ENCODE peak calls at places on chromosomes 13 and 19, in four cellular contexts. One of them, this sample, is unnamed.

GRCh38 chr19:29271341-29271740 is 58.4 kb upstream of the UQCRFS1 start:
- DNase-seq in heart right ventricle: no peak
- DNase-seq in breast epithelium: no peak
- DNase-seq in ascending aorta: no peak
- DNase-seq in this sample: no peak

GRCh38 chr19:57280913-57281425 is 684 bp downstream of the ZNF460 start:
- DNase-seq in heart right ventricle: no peak
- DNase-seq in breast epithelium: no peak
- DNase-seq in ascending aorta: no peak
- DNase-seq in this sample: no peak

GRCh38 chr13:51825165-51825592 is 19.8 kb downstream of the TMEM272 start:
- DNase-seq in heart right ventricle: no peak
- DNase-seq in breast epithelium: no peak
- DNase-seq in ascending aorta: no peak
- DNase-seq in this sample: no peak

GRCh38 chr19:51107406-51108065 is 673 bp downstream of the CTU1 start:
- DNase-seq in heart right ventricle: no peak
- DNase-seq in breast epithelium: no peak
- DNase-seq in ascending aorta: no peak
- DNase-seq in this sample: no peak

GRCh38 chr13:23950736-23951510 is 53.6 kb upstream of the C1QTNF9B start:
- DNase-seq in heart right ventricle: no peak
- DNase-seq in breast epithelium: no peak
- DNase-seq in ascending aorta: no peak
- DNase-seq in this sample: no peak

GRCh38 chr19:5358173-5358800 is 17.7 kb upstream of the PTPRS start:
- DNase-seq in heart right ventricle: no peak
- DNase-seq in breast epithelium: no peak
- DNase-seq in ascending aorta: no peak
- DNase-seq in this sample: no peak

GRCh38 chr13:32471187-32471922 is 43.4 kb upstream of the N4BP2L1 start:
- DNase-seq in heart right ventricle: peak; percentile 64
- DNase-seq in breast epithelium: no peak
- DNase-seq in ascending aorta: no peak
- DNase-seq in this sample: no peak

GRCh38 chr13:97600438-97601080 is 166.6 kb downstream of the RAP2A start:
- DNase-seq in heart right ventricle: no peak
- DNase-seq in breast epithelium: no peak
- DNase-seq in ascending aorta: no peak
- DNase-seq in this sample: no peak

GRCh38 chr19:48413879-48414623 is 20.6 kb downstream of the GRIN2D start:
- DNase-seq in heart right ventricle: no peak
- DNase-seq in breast epithelium: no peak
- DNase-seq in ascending aorta: no peak
- DNase-seq in this sample: peak; percentile 63

GRCh38 chr13:99731747-99732146 is 230.5 kb downstream of the TM9SF2 start:
- DNase-seq in heart right ventricle: no peak
- DNase-seq in breast epithelium: no peak
- DNase-seq in ascending aorta: no peak
- DNase-seq in this sample: no peak

GRCh38 chr19:11416346-11417052 is 2.6 kb downstream of the RGL3 start:
- DNase-seq in heart right ventricle: no peak
- DNase-seq in breast epithelium: no peak
- DNase-seq in ascending aorta: no peak
- DNase-seq in this sample: peak; percentile 2

GRCh38 chr19:40603071-40603718 is 2.0 kb downstream of the LTBP4 start:
- DNase-seq in heart right ventricle: no peak
- DNase-seq in breast epithelium: no peak
- DNase-seq in ascending aorta: no peak
- DNase-seq in this sample: no peak

GRCh38 chr19:861756-862528 is 2.5 kb downstream of the CFD start:
- DNase-seq in heart right ventricle: no peak
- DNase-seq in breast epithelium: no peak
- DNase-seq in ascending aorta: no peak
- DNase-seq in this sample: peak; percentile 81

GRCh38 chr13:38566526-38566925 is 120.4 kb upstream of the FREM2 start:
- DNase-seq in heart right ventricle: no peak
- DNase-seq in breast epithelium: no peak
- DNase-seq in ascending aorta: no peak
- DNase-seq in this sample: no peak

GRCh38 chr19:13831560-13832056 is 36.4 kb downstream of the ZSWIM4 start:
- DNase-seq in heart right ventricle: no peak
- DNase-seq in breast epithelium: no peak
- DNase-seq in ascending aorta: no peak
- DNase-seq in this sample: no peak

GRCh38 chr13:109787135-109787954 is 962 bp upstream of the IRS2 start:
- DNase-seq in heart right ventricle: peak; percentile 28
- DNase-seq in breast epithelium: peak; percentile 56
- DNase-seq in ascending aorta: no peak
- DNase-seq in this sample: peak; percentile 79

GRCh38 chr19:46515879-46516350 is 20.2 kb upstream of the PNMA8B start:
- DNase-seq in heart right ventricle: no peak
- DNase-seq in breast epithelium: no peak
- DNase-seq in ascending aorta: no peak
- DNase-seq in this sample: no peak

GRCh38 chr19:16588089-16588823 is 16.0 kb upstream of the SLC35E1 start:
- DNase-seq in heart right ventricle: no peak
- DNase-seq in breast epithelium: no peak
- DNase-seq in ascending aorta: no peak
- DNase-seq in this sample: peak; percentile 73

GRCh38 chr13:111111376-111111937 is 3.7 kb upstream of the ARHGEF7 start:
- DNase-seq in heart right ventricle: no peak
- DNase-seq in breast epithelium: no peak
- DNase-seq in ascending aorta: no peak
- DNase-seq in this sample: no peak

GRCh38 chr13:33721719-33722118 is 96.2 kb upstream of the RFC3 start:
- DNase-seq in heart right ventricle: peak; percentile 21
- DNase-seq in breast epithelium: no peak
- DNase-seq in ascending aorta: no peak
- DNase-seq in this sample: no peak

GRCh38 chr19:35346193-35347052 is 1.3 kb upstream of the FFAR1 start:
- DNase-seq in heart right ventricle: no peak
- DNase-seq in breast epithelium: no peak
- DNase-seq in ascending aorta: no peak
- DNase-seq in this sample: peak; percentile 48

GRCh38 chr13:75705395-75705794 is 69.3 kb downstream of the LMO7 start:
- DNase-seq in heart right ventricle: no peak
- DNase-seq in breast epithelium: no peak
- DNase-seq in ascending aorta: no peak
- DNase-seq in this sample: no peak

GRCh38 chr13:97568850-97569249 is 134.9 kb downstream of the RAP2A start:
- DNase-seq in heart right ventricle: no peak
- DNase-seq in breast epithelium: peak; percentile 21
- DNase-seq in ascending aorta: no peak
- DNase-seq in this sample: no peak

GRCh38 chr13:112606125-112607001 is 18.4 kb upstream of the TUBGCP3 start:
- DNase-seq in heart right ventricle: peak; percentile 93
- DNase-seq in breast epithelium: peak; percentile 73
- DNase-seq in ascending aorta: peak; percentile 72
- DNase-seq in this sample: peak; percentile 98
- H3K4me3 ChIP-seq in heart right ventricle: peak overlapping the region; percentile 39
- H3K4me3 ChIP-seq in breast epithelium: peak overlapping the region; percentile 65
- H3K4me3 ChIP-seq in ascending aorta: peak overlapping the region; percentile 72
- H3K4me3 ChIP-seq in this sample: peak overlapping the region; percentile 67

GRCh38 chr19:8322638-8322997 is 1.3 kb downstream of the RPS28 start:
- DNase-seq in heart right ventricle: no peak
- DNase-seq in breast epithelium: no peak
- DNase-seq in ascending aorta: no peak
- DNase-seq in this sample: no peak

GRCh38 chr19:8323781-8324185 is 2.5 kb downstream of the RPS28 start:
- DNase-seq in heart right ventricle: no peak
- DNase-seq in breast epithelium: no peak
- DNase-seq in ascending aorta: no peak
- DNase-seq in this sample: no peak

GRCh38 chr19:8325454-8325853 is 4.2 kb downstream of the RPS28 start:
- DNase-seq in heart right ventricle: no peak
- DNase-seq in breast epithelium: no peak
- DNase-seq in ascending aorta: no peak
- DNase-seq in this sample: no peak

GRCh38 chr19:8321760-8322637 is 703 bp downstream of the RPS28 start:
- DNase-seq in heart right ventricle: no peak
- DNase-seq in breast epithelium: no peak
- DNase-seq in ascending aorta: no peak
- DNase-seq in this sample: no peak

GRCh38 chr19:8324186-8325050 is 3.1 kb downstream of the RPS28 start:
- DNase-seq in heart right ventricle: peak; percentile 38
- DNase-seq in breast epithelium: no peak
- DNase-seq in ascending aorta: no peak
- DNase-seq in this sample: no peak
- H3K27ac ChIP-seq in heart right ventricle: peak overlapping the region; percentile 3
- H3K27ac ChIP-seq in breast epithelium: peak overlapping the region; percentile 52
- H3K27ac ChIP-seq in ascending aorta: no peak overlapping the region
- H3K27ac ChIP-seq in this sample: no peak overlapping the region

GRCh38 chr19:2288010-2288742 is 6.2 kb upstream of the PEAK3 start:
- DNase-seq in heart right ventricle: no peak
- DNase-seq in breast epithelium: no peak
- DNase-seq in ascending aorta: no peak
- DNase-seq in this sample: no peak

GRCh38 chr19:2290441-2291184 is 8.6 kb upstream of the PEAK3 start:
- DNase-seq in heart right ventricle: no peak
- DNase-seq in breast epithelium: no peak
- DNase-seq in ascending aorta: no peak
- DNase-seq in this sample: peak; percentile 57

GRCh38 chr19:2287585-2287984 is 5.6 kb upstream of the PEAK3 start:
- DNase-seq in heart right ventricle: no peak
- DNase-seq in breast epithelium: no peak
- DNase-seq in ascending aorta: no peak
- DNase-seq in this sample: no peak

GRCh38 chr19:2289714-2290435 is 7.9 kb upstream of the PEAK3 start:
- DNase-seq in heart right ventricle: no peak
- DNase-seq in breast epithelium: no peak
- DNase-seq in ascending aorta: no peak
- DNase-seq in this sample: peak; percentile 77

DNA sequence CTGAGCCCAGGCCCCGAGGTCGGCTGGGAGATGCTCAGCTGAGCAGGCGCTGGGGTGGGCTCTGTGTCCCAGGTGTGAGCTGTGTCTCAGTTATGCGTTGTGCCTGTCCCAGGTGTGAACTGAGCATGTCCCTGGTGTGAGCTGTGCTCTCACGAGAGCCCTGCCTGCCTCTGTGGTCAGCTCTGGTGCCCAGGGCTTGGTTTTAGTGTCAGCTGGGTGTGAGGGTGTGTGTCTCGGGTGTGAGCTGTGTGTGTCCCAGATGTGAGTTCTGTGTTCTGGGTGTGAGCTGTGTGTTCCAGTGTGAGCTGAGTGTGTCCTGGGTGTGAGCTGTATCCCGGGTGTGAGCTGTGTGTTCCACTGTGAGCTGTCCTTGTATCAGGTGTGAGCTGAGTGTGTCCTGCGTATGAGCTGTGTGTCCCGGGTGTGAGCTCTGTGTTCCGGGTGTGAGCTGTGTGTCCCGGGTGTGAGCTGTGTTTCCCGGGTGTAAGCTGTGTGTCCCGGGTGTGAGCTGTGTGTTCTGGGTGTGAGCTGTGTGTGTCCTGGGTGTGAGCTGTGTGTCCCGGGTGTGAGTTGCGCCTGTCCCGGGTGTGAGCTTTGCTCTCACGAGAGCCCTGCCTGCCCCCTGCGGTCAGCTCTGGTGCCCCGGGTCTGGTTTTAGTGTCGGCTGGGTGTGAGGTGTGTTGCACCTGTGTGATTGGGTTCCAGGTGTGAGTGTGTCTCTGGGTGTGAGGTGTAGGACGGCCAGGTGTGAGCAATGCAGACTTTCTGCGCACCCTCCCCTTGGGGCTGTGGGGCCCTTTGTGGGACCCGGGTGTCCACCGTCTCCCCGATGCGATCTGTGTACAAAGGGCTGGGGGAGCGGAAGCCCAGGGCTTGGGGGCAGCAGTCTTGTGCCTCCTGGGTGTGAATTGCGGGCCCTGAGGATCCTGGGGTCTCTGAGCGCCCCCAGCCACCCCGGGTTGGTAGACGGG is 7.1 kb upstream of the PEAK3 start:
- DNase-seq in heart right ventricle: no peak
- DNase-seq in breast epithelium: no peak
- DNase-seq in ascending aorta: no peak
- DNase-seq in this sample: no peak
- H3K4me3 ChIP-seq in heart right ventricle: no peak overlapping the region
- H3K4me3 ChIP-seq in breast epithelium: peak overlapping the region; percentile 66
- H3K4me3 ChIP-seq in ascending aorta: peak overlapping the region; percentile 58
- H3K4me3 ChIP-seq in this sample: peak overlapping the region; percentile 12

GRCh38 chr13:27065582-27065981 is 106.0 kb downstream of the USP12 start:
- DNase-seq in heart right ventricle: no peak
- DNase-seq in breast epithelium: no peak
- DNase-seq in ascending aorta: no peak
- DNase-seq in this sample: no peak

DNA sequence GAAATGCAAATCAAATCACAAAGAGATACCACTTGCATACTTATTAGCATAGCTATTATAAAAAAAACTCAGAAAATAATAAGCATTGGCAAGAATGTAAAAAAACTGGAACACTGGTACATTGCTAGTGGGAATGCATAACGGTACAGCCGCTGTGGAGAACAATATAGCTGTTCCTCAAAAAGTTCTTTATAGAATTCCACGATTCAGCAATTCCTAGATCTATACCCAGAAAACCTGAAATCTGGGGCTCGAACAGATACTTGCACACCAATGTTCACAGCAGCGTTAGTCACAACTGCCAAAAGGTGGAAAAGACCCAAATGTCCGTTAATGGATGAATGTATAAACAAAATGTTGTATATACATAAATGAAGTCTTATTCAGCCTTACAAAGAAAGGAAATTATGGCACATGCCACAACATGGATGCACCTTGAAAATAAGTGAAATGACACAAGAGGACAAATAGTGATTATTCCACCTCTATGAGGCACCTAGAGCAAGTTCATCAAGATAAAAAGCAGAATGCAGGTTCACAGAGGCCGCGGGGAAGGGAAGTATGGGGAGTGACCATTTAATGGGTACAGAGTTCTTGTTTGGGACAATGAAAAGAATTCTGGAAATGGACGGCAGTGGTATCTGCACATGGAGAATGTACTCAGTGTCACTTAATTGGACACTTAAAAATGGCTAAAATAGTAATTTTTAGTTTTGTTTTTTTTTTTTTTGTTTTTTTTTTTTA is 107.2 kb downstream of the USP12 start:
- DNase-seq in heart right ventricle: no peak
- DNase-seq in breast epithelium: no peak
- DNase-seq in ascending aorta: no peak
- DNase-seq in this sample: no peak
- H3K27ac ChIP-seq in heart right ventricle: no peak overlapping the region
- H3K27ac ChIP-seq in breast epithelium: no peak overlapping the region
- H3K27ac ChIP-seq in ascending aorta: no peak overlapping the region
- H3K27ac ChIP-seq in this sample: no peak overlapping the region

This sample was measured in right cardiac atrium.